ENCODE peak calls at places on chromosomes 2 and 18, in six cellular contexts. One of them, this sample, is unnamed.

GRCh38 chr2:11303290-11304013 is 41.0 kb downstream of the ROCK2 start:
- ATAC-seq in right lobe of liver: no peak
- ATAC-seq in left lung: no peak
- ATAC-seq in mucosa of descending colon: no peak
- ATAC-seq in T-helper 17 cell: no peak
- ATAC-seq in upper lobe of right lung: no peak
- ATAC-seq in this sample: no peak

GRCh38 chr2:235669269-235669831 is 175.5 kb downstream of the AGAP1 start:
- ATAC-seq in right lobe of liver: peak; percentile 80
- ATAC-seq in mucosa of descending colon: peak; percentile 87
- ATAC-seq in left lung: peak; percentile 78
- ATAC-seq in upper lobe of right lung: peak; percentile 87
- ATAC-seq in T-helper 17 cell: peak; percentile 78
- ATAC-seq in this sample: no peak

GRCh38 chr2:15704086-15704787 is 112.6 kb downstream of the DDX1 start:
- ATAC-seq in T-helper 17 cell: no peak
- ATAC-seq in right lobe of liver: peak; percentile 42
- ATAC-seq in left lung: no peak
- ATAC-seq in upper lobe of right lung: peak; percentile 25
- ATAC-seq in mucosa of descending colon: no peak
- ATAC-seq in this sample: no peak

GRCh38 chr2:61165946-61166345 is 4.0 kb downstream of the C2orf74 start:
- ATAC-seq in upper lobe of right lung: no peak
- ATAC-seq in left lung: no peak
- ATAC-seq in right lobe of liver: no peak
- ATAC-seq in T-helper 17 cell: no peak
- ATAC-seq in mucosa of descending colon: no peak
- ATAC-seq in this sample: no peak

GRCh38 chr18:21074336-21075323 is 37.0 kb downstream of the ROCK1 start:
- ATAC-seq in left lung: peak; percentile 68
- ATAC-seq in T-helper 17 cell: no peak
- ATAC-seq in upper lobe of right lung: peak; percentile 66
- ATAC-seq in right lobe of liver: peak; percentile 14
- ATAC-seq in mucosa of descending colon: no peak
- ATAC-seq in this sample: no peak

GRCh38 chr2:62443471-62443870 is 62.5 kb downstream of the TMEM17 start:
- ATAC-seq in T-helper 17 cell: no peak
- ATAC-seq in right lobe of liver: no peak
- ATAC-seq in upper lobe of right lung: no peak
- ATAC-seq in mucosa of descending colon: no peak
- ATAC-seq in left lung: no peak
- ATAC-seq in this sample: no peak

GRCh38 chr2:161954103-161954502 is 119.9 kb downstream of the DPP4 start:
- ATAC-seq in left lung: no peak
- ATAC-seq in upper lobe of right lung: no peak
- ATAC-seq in mucosa of descending colon: no peak
- ATAC-seq in right lobe of liver: no peak
- ATAC-seq in T-helper 17 cell: peak; percentile 74
- ATAC-seq in this sample: no peak

GRCh38 chr2:128573116-128573515 is 254.4 kb upstream of the HS6ST1 start:
- ATAC-seq in left lung: no peak
- ATAC-seq in T-helper 17 cell: no peak
- ATAC-seq in upper lobe of right lung: no peak
- ATAC-seq in right lobe of liver: no peak
- ATAC-seq in mucosa of descending colon: no peak
- ATAC-seq in this sample: no peak

GRCh38 chr2:152418688-152419087 is 83.7 kb downstream of the FMNL2 start:
- ATAC-seq in mucosa of descending colon: no peak
- ATAC-seq in T-helper 17 cell: no peak
- ATAC-seq in left lung: peak; percentile 30
- ATAC-seq in right lobe of liver: peak; percentile 33
- ATAC-seq in upper lobe of right lung: peak; percentile 60
- ATAC-seq in this sample: no peak

GRCh38 chr2:6986894-6987487 is 69.8 kb downstream of the RNF144A start:
- ATAC-seq in mucosa of descending colon: no peak
- ATAC-seq in left lung: no peak
- ATAC-seq in upper lobe of right lung: no peak
- ATAC-seq in T-helper 17 cell: no peak
- ATAC-seq in right lobe of liver: no peak
- ATAC-seq in this sample: no peak

GRCh38 chr18:8822643-8823042 is 117.3 kb downstream of the MTCL1 start:
- ATAC-seq in left lung: peak; percentile 64
- ATAC-seq in mucosa of descending colon: peak; percentile 78
- ATAC-seq in right lobe of liver: no peak
- ATAC-seq in upper lobe of right lung: no peak
- ATAC-seq in T-helper 17 cell: no peak
- ATAC-seq in this sample: no peak

GRCh38 chr2:191951832-191952231 is 104.9 kb upstream of the CAVIN2 start:
- ATAC-seq in right lobe of liver: no peak
- ATAC-seq in upper lobe of right lung: no peak
- ATAC-seq in mucosa of descending colon: no peak
- ATAC-seq in T-helper 17 cell: no peak
- ATAC-seq in left lung: no peak
- ATAC-seq in this sample: no peak

GRCh38 chr2:237210763-237211162 is 125.1 kb downstream of the COPS8 start:
- ATAC-seq in mucosa of descending colon: no peak
- ATAC-seq in right lobe of liver: no peak
- ATAC-seq in upper lobe of right lung: no peak
- ATAC-seq in left lung: no peak
- ATAC-seq in T-helper 17 cell: no peak
- ATAC-seq in this sample: no peak

GRCh38 chr18:13185675-13186198 is 32.8 kb upstream of the LDLRAD4 start:
- ATAC-seq in upper lobe of right lung: no peak
- ATAC-seq in T-helper 17 cell: no peak
- ATAC-seq in right lobe of liver: peak; percentile 58
- ATAC-seq in mucosa of descending colon: no peak
- ATAC-seq in left lung: no peak
- ATAC-seq in this sample: no peak

GRCh38 chr2:177474904-177475474 is 82.4 kb downstream of the AGPS start:
- ATAC-seq in T-helper 17 cell: no peak
- ATAC-seq in left lung: peak; percentile 33
- ATAC-seq in mucosa of descending colon: no peak
- ATAC-seq in right lobe of liver: no peak
- ATAC-seq in upper lobe of right lung: no peak
- ATAC-seq in this sample: no peak

GRCh38 chr2:101770672-101771071 is 73.2 kb downstream of the MAP4K4 start:
- ATAC-seq in mucosa of descending colon: peak; percentile 75
- ATAC-seq in left lung: peak; percentile 55
- ATAC-seq in T-helper 17 cell: peak; percentile 39
- ATAC-seq in right lobe of liver: peak; percentile 13
- ATAC-seq in upper lobe of right lung: peak; percentile 59
- ATAC-seq in this sample: peak; percentile 58

GRCh38 chr18:13235326-13235937 is 16.9 kb downstream of the LDLRAD4 start:
- ATAC-seq in right lobe of liver: no peak
- ATAC-seq in mucosa of descending colon: no peak
- ATAC-seq in left lung: peak; percentile 33
- ATAC-seq in T-helper 17 cell: no peak
- ATAC-seq in upper lobe of right lung: no peak
- ATAC-seq in this sample: no peak

This sample was measured in stimulated activated memory B cell treated with anti-CD40 and anti-IgM and Interleukin-4, amounts not matched to agents 10 μg/mL and 1 μg/mL and 100 μg/mL, for 72 hours.